ENCODE peak calls at places on chromosomes 2 and 18, in ten cellular contexts. One of them, this sample, is unnamed.

GRCh38 chr2:30454571-30454970 is 7.5 kb downstream of the LCLAT1 start:
- DNase-seq in ovary: no peak
- DNase-seq in endodermal cell: no peak
- DNase-seq in sigmoid colon: no peak
- DNase-seq in spleen: no peak
- DNase-seq in heart right ventricle: no peak
- DNase-seq in GM23338: no peak
- DNase-seq in aorta: no peak
- DNase-seq in CD4-positive, alpha-beta memory T cell: no peak
- DNase-seq in CD8-positive, alpha-beta memory T cell: no peak
- DNase-seq in this sample: no peak

GRCh38 chr2:131657895-131658768 is 130.4 kb downstream of the CCDC74A start:
- DNase-seq in GM23338: no peak
- DNase-seq in heart right ventricle: no peak
- DNase-seq in sigmoid colon: no peak
- DNase-seq in CD4-positive, alpha-beta memory T cell: no peak
- DNase-seq in ovary: no peak
- DNase-seq in aorta: no peak
- DNase-seq in endodermal cell: no peak
- DNase-seq in CD8-positive, alpha-beta memory T cell: no peak
- DNase-seq in spleen: peak; percentile 71
- DNase-seq in this sample: no peak

GRCh38 chr18:8706545-8706980 is 1.2 kb downstream of the MTCL1 start:
- DNase-seq in ovary: peak; percentile 43
- DNase-seq in CD4-positive, alpha-beta memory T cell: peak; percentile 30
- DNase-seq in CD8-positive, alpha-beta memory T cell: no peak
- DNase-seq in sigmoid colon: peak; percentile 65
- DNase-seq in spleen: peak; percentile 83
- DNase-seq in heart right ventricle: no peak
- DNase-seq in endodermal cell: no peak
- DNase-seq in aorta: no peak
- DNase-seq in GM23338: no peak
- DNase-seq in this sample: no peak

GRCh38 chr18:49459404-49460171 is 857 bp downstream of the DYM start:
- DNase-seq in spleen: no peak
- DNase-seq in endodermal cell: no peak
- DNase-seq in heart right ventricle: peak; percentile 35
- DNase-seq in GM23338: peak; percentile 50
- DNase-seq in CD4-positive, alpha-beta memory T cell: peak; percentile 21
- DNase-seq in aorta: no peak
- DNase-seq in ovary: no peak
- DNase-seq in CD8-positive, alpha-beta memory T cell: no peak
- DNase-seq in sigmoid colon: no peak
- DNase-seq in this sample: peak; percentile 27

GRCh38 chr2:132669854-132670103 is 226 bp downstream of the LYPD1 start:
- DNase-seq in sigmoid colon: no peak
- DNase-seq in ovary: no peak
- DNase-seq in aorta: no peak
- DNase-seq in endodermal cell: no peak
- DNase-seq in CD8-positive, alpha-beta memory T cell: no peak
- DNase-seq in heart right ventricle: no peak
- DNase-seq in spleen: no peak
- DNase-seq in CD4-positive, alpha-beta memory T cell: no peak
- DNase-seq in GM23338: peak; percentile 68
- DNase-seq in this sample: no peak

GRCh38 chr2:47236503-47237215 is 81.6 kb upstream of the STPG4 start:
- DNase-seq in heart right ventricle: no peak
- DNase-seq in spleen: no peak
- DNase-seq in GM23338: no peak
- DNase-seq in sigmoid colon: no peak
- DNase-seq in endodermal cell: no peak
- DNase-seq in ovary: no peak
- DNase-seq in CD4-positive, alpha-beta memory T cell: no peak
- DNase-seq in aorta: no peak
- DNase-seq in CD8-positive, alpha-beta memory T cell: no peak
- DNase-seq in this sample: no peak

GRCh38 chr2:165203689-165204559 is at the start of gene SCN3A:
- DNase-seq in spleen: no peak
- DNase-seq in heart right ventricle: peak; percentile 10
- DNase-seq in GM23338: peak; percentile 85
- DNase-seq in ovary: no peak
- DNase-seq in endodermal cell: peak; percentile 71
- DNase-seq in CD4-positive, alpha-beta memory T cell: no peak
- DNase-seq in sigmoid colon: no peak
- DNase-seq in CD8-positive, alpha-beta memory T cell: no peak
- DNase-seq in aorta: no peak
- DNase-seq in this sample: peak; percentile 56

GRCh38 chr18:14978962-14979535 is 231.1 kb downstream of the ANKRD30B start:
- DNase-seq in sigmoid colon: no peak
- DNase-seq in endodermal cell: peak; percentile 52
- DNase-seq in GM23338: peak; percentile 25
- DNase-seq in spleen: no peak
- DNase-seq in CD8-positive, alpha-beta memory T cell: no peak
- DNase-seq in CD4-positive, alpha-beta memory T cell: no peak
- DNase-seq in ovary: no peak
- DNase-seq in aorta: no peak
- DNase-seq in heart right ventricle: no peak
- DNase-seq in this sample: peak; percentile 41

GRCh38 chr2:113173563-113174368 is at the start of gene PSD4:
- DNase-seq in endodermal cell: peak; percentile 74
- DNase-seq in spleen: peak; percentile 97
- DNase-seq in CD4-positive, alpha-beta memory T cell: peak; percentile 92
- DNase-seq in aorta: peak; percentile 89
- DNase-seq in CD8-positive, alpha-beta memory T cell: peak; percentile 82
- DNase-seq in GM23338: no peak
- DNase-seq in ovary: no peak
- DNase-seq in heart right ventricle: peak; percentile 60
- DNase-seq in sigmoid colon: no peak
- DNase-seq in this sample: peak; percentile 97
- H3K4me3 ChIP-seq in endodermal cell: no peak within 1 kb of the TSS
- H3K4me3 ChIP-seq in spleen: peak within 1 kb of the TSS; percentile 67
- H3K4me3 ChIP-seq in CD4-positive, alpha-beta memory T cell: peak within 1 kb of the TSS; percentile 81
- H3K4me3 ChIP-seq in aorta: no peak within 1 kb of the TSS
- H3K4me3 ChIP-seq in CD8-positive, alpha-beta memory T cell: peak within 1 kb of the TSS; percentile 88
- H3K4me3 ChIP-seq in GM23338: no peak within 1 kb of the TSS
- H3K4me3 ChIP-seq in ovary: no peak within 1 kb of the TSS
- H3K4me3 ChIP-seq in heart right ventricle: peak within 1 kb of the TSS; percentile 33
- H3K4me3 ChIP-seq in sigmoid colon: peak within 1 kb of the TSS; percentile 19
- H3K4me3 ChIP-seq in this sample: peak within 1 kb of the TSS; percentile 80

GRCh38 chr2:174615951-174616436 is 18.4 kb upstream of the WIPF1 start:
- DNase-seq in aorta: no peak
- DNase-seq in spleen: no peak
- DNase-seq in GM23338: no peak
- DNase-seq in sigmoid colon: no peak
- DNase-seq in heart right ventricle: no peak
- DNase-seq in CD8-positive, alpha-beta memory T cell: no peak
- DNase-seq in endodermal cell: no peak
- DNase-seq in ovary: no peak
- DNase-seq in CD4-positive, alpha-beta memory T cell: no peak
- DNase-seq in this sample: no peak

GRCh38 chr2:174617713-174618112 is 20.1 kb upstream of the WIPF1 start:
- DNase-seq in aorta: no peak
- DNase-seq in CD8-positive, alpha-beta memory T cell: no peak
- DNase-seq in sigmoid colon: no peak
- DNase-seq in spleen: no peak
- DNase-seq in CD4-positive, alpha-beta memory T cell: no peak
- DNase-seq in GM23338: no peak
- DNase-seq in heart right ventricle: no peak
- DNase-seq in ovary: no peak
- DNase-seq in endodermal cell: no peak
- DNase-seq in this sample: no peak

GRCh38 chr2:174621323-174621722 is 23.7 kb upstream of the WIPF1 start:
- DNase-seq in CD8-positive, alpha-beta memory T cell: no peak
- DNase-seq in aorta: no peak
- DNase-seq in endodermal cell: no peak
- DNase-seq in CD4-positive, alpha-beta memory T cell: no peak
- DNase-seq in ovary: no peak
- DNase-seq in spleen: no peak
- DNase-seq in GM23338: no peak
- DNase-seq in sigmoid colon: no peak
- DNase-seq in heart right ventricle: no peak
- DNase-seq in this sample: no peak

GRCh38 chr2:174617120-174617519 is 19.5 kb upstream of the WIPF1 start:
- DNase-seq in spleen: no peak
- DNase-seq in CD8-positive, alpha-beta memory T cell: no peak
- DNase-seq in sigmoid colon: no peak
- DNase-seq in CD4-positive, alpha-beta memory T cell: no peak
- DNase-seq in aorta: no peak
- DNase-seq in endodermal cell: no peak
- DNase-seq in GM23338: no peak
- DNase-seq in ovary: no peak
- DNase-seq in heart right ventricle: no peak
- DNase-seq in this sample: no peak

DNA sequence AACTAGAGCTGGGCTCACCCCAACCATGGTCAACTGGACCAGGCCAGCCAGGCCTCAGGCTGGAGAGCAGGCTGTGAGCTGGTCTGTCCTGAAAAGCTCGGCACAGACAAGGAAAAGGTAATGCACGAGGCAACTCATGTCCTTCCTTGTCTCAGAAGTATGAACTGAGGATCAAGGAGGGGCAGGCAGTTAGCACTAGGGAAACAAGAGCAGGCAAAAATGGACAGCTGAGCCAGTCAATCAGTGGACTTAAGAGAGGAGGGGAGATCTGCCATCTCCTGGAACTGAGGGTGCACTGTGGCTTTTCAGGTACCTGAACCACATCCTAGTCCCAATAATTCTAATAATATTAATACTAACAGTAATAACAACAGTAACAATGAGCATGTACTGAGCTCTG is 20.6 kb upstream of the WIPF1 start:
- DNase-seq in heart right ventricle: no peak
- DNase-seq in GM23338: no peak
- DNase-seq in sigmoid colon: no peak
- DNase-seq in CD4-positive, alpha-beta memory T cell: no peak
- DNase-seq in ovary: no peak
- DNase-seq in aorta: no peak
- DNase-seq in spleen: peak; percentile 54
- DNase-seq in endodermal cell: no peak
- DNase-seq in CD8-positive, alpha-beta memory T cell: no peak
- DNase-seq in this sample: no peak
- H3K4me1 ChIP-seq in heart right ventricle: peaks cover 27% of the 10 kb centered on the region
- H3K4me1 ChIP-seq in GM23338: no peaks in the 10 kb centered on the region
- H3K4me1 ChIP-seq in sigmoid colon: peaks cover 45% of the 10 kb centered on the region
- H3K4me1 ChIP-seq in CD4-positive, alpha-beta memory T cell: peaks cover 70% of the 10 kb centered on the region
- H3K4me1 ChIP-seq in ovary: peaks cover 2% of the 10 kb centered on the region
- H3K4me1 ChIP-seq in aorta: peaks cover 3% of the 10 kb centered on the region
- H3K4me1 ChIP-seq in spleen: peaks cover 77% of the 10 kb centered on the region
- H3K4me1 ChIP-seq in endodermal cell: peaks cover 4% of the 10 kb centered on the region
- H3K4me1 ChIP-seq in CD8-positive, alpha-beta memory T cell: peaks cover 62% of the 10 kb centered on the region
- H3K4me1 ChIP-seq in this sample: peaks cover 17% of the 10 kb centered on the region

GRCh38 chr2:64537991-64538390 is 13.9 kb downstream of the AFTPH start:
- DNase-seq in endodermal cell: no peak
- DNase-seq in ovary: no peak
- DNase-seq in CD8-positive, alpha-beta memory T cell: no peak
- DNase-seq in CD4-positive, alpha-beta memory T cell: no peak
- DNase-seq in heart right ventricle: no peak
- DNase-seq in aorta: no peak
- DNase-seq in sigmoid colon: no peak
- DNase-seq in GM23338: no peak
- DNase-seq in spleen: no peak
- DNase-seq in this sample: no peak

GRCh38 chr2:64534363-64534762 is 10.2 kb downstream of the AFTPH start:
- DNase-seq in aorta: no peak
- DNase-seq in sigmoid colon: no peak
- DNase-seq in CD4-positive, alpha-beta memory T cell: no peak
- DNase-seq in heart right ventricle: no peak
- DNase-seq in ovary: no peak
- DNase-seq in endodermal cell: no peak
- DNase-seq in spleen: no peak
- DNase-seq in CD8-positive, alpha-beta memory T cell: no peak
- DNase-seq in GM23338: no peak
- DNase-seq in this sample: no peak

GRCh38 chr2:64535024-64535423 is 10.9 kb downstream of the AFTPH start:
- DNase-seq in ovary: no peak
- DNase-seq in CD8-positive, alpha-beta memory T cell: no peak
- DNase-seq in aorta: no peak
- DNase-seq in sigmoid colon: no peak
- DNase-seq in endodermal cell: no peak
- DNase-seq in GM23338: no peak
- DNase-seq in CD4-positive, alpha-beta memory T cell: no peak
- DNase-seq in spleen: no peak
- DNase-seq in heart right ventricle: no peak
- DNase-seq in this sample: no peak

GRCh38 chr2:64532030-64532429 is 7.9 kb downstream of the AFTPH start:
- DNase-seq in CD8-positive, alpha-beta memory T cell: no peak
- DNase-seq in heart right ventricle: no peak
- DNase-seq in endodermal cell: no peak
- DNase-seq in aorta: no peak
- DNase-seq in sigmoid colon: no peak
- DNase-seq in spleen: no peak
- DNase-seq in CD4-positive, alpha-beta memory T cell: no peak
- DNase-seq in GM23338: no peak
- DNase-seq in ovary: no peak
- DNase-seq in this sample: no peak

GRCh38 chr2:64533882-64534281 is 9.8 kb downstream of the AFTPH start:
- DNase-seq in endodermal cell: no peak
- DNase-seq in CD4-positive, alpha-beta memory T cell: no peak
- DNase-seq in CD8-positive, alpha-beta memory T cell: no peak
- DNase-seq in sigmoid colon: no peak
- DNase-seq in aorta: no peak
- DNase-seq in heart right ventricle: no peak
- DNase-seq in GM23338: no peak
- DNase-seq in spleen: no peak
- DNase-seq in ovary: no peak
- DNase-seq in this sample: no peak
- H3K4me3 ChIP-seq in endodermal cell: no peak overlapping the region
- H3K4me3 ChIP-seq in CD4-positive, alpha-beta memory T cell: no peak overlapping the region
- H3K4me3 ChIP-seq in CD8-positive, alpha-beta memory T cell: no peak overlapping the region
- H3K4me3 ChIP-seq in sigmoid colon: no peak overlapping the region
- H3K4me3 ChIP-seq in aorta: no peak overlapping the region
- H3K4me3 ChIP-seq in heart right ventricle: no peak overlapping the region
- H3K4me3 ChIP-seq in GM23338: no peak overlapping the region
- H3K4me3 ChIP-seq in spleen: no peak overlapping the region
- H3K4me3 ChIP-seq in ovary: no peak overlapping the region
- H3K4me3 ChIP-seq in this sample: no peak overlapping the region

DNA sequence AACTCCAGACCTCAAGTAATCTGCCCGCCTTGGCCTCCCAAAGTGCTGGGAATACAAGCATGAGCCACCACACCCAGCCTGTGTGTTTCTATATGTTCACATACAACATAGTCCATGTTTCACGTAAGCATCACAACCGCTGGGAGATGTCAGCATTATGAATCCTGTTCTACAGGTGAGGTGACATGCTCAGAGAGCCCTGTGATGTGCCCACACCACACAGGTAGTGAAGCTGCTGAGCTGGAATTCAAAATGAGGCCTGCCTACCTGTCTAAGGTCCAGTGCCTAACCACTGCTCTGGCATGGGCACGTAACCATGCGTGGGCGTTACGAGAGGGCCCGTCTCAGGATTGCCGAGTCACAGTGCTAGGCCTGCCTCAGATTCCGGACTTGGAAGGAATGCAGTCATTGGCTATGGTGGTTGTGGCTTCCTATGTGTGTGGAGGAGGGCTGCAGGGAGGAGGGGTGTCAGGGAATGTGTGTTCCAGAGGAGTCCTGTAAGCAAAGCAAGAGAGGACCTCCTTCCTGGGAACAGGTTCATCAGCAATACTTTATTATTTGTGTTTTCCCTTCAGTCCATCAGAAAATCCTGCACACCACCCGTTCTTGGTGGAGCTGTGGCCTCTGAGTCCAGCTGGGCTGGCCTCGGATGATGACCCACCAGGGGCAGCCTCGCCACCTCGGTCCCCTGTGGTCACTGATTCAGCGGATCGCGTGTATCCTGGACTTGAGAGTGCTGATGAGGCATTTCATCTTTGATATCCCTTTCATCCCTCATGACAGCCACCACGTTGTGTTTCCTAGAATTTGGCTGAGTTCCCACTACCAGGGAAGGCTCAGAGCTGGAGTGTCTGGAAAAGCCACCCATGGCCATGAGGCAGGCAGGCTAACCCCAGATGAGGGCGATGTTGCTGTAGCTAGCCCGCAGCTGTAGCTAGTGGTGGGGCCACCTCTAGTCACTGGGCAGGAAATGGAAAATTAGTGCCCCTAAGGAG is 31.1 kb downstream of the HK2 start:
- DNase-seq in CD8-positive, alpha-beta memory T cell: no peak
- DNase-seq in aorta: no peak
- DNase-seq in GM23338: peak; percentile 36
- DNase-seq in heart right ventricle: no peak
- DNase-seq in endodermal cell: peak; percentile 63
- DNase-seq in sigmoid colon: no peak
- DNase-seq in CD4-positive, alpha-beta memory T cell: no peak
- DNase-seq in spleen: no peak
- DNase-seq in ovary: peak; percentile 19
- DNase-seq in this sample: no peak
- H3K4me1 ChIP-seq in CD8-positive, alpha-beta memory T cell: no peaks in the 10 kb centered on the region
- H3K4me1 ChIP-seq in aorta: no peaks in the 10 kb centered on the region
- H3K4me1 ChIP-seq in GM23338: peaks cover 18% of the 10 kb centered on the region
- H3K4me1 ChIP-seq in heart right ventricle: peaks cover 23% of the 10 kb centered on the region
- H3K4me1 ChIP-seq in endodermal cell: no peaks in the 10 kb centered on the region
- H3K4me1 ChIP-seq in sigmoid colon: peaks cover 8% of the 10 kb centered on the region
- H3K4me1 ChIP-seq in CD4-positive, alpha-beta memory T cell: no peaks in the 10 kb centered on the region
- H3K4me1 ChIP-seq in spleen: no peaks in the 10 kb centered on the region
- H3K4me1 ChIP-seq in ovary: peaks cover 28% of the 10 kb centered on the region
- H3K4me1 ChIP-seq in this sample: no peaks in the 10 kb centered on the region

This sample was measured in DND-41.